ENCODE peak calls at places on chromosomes 12 and 14, in five cellular contexts. F is IMR-90, S is neural progenitor cell, B is OCI-LY7, C is tibial nerve. Q is an unnamed sample. For H3K36me3, the result is how much of the 10 kb centered on the place peaks cover.

GRCh38 chr12:53984901-53985357 is at the start of gene HOXC10:
- DNase-seq in C (peak), B (peak), F (peak), S (peak), Q (peak)

GRCh38 chr12:106978035-106978800 is 8.7 kb downstream of the MTERF2 start:
- DNase-seq in B (no peak), C (peak), S (no peak), F (no peak), Q (no peak)

GRCh38 chr12:29578070-29578469 is 80.6 kb upstream of the OVCH1 start:
- DNase-seq in C (no peak), S (no peak), F (no peak), B (no peak), Q (no peak)

GRCh38 chr12:77152623-77153193 is 87.3 kb upstream of the E2F7 start:
- DNase-seq in B (no peak), F (peak), S (peak), C (peak), Q (no peak)

GRCh38 chr12:69405466-69405865 is 45.9 kb downstream of the YEATS4 start:
- DNase-seq in B (no peak), F (peak), S (no peak), C (no peak), Q (no peak)

GRCh38 chr12:101231626-101232025 is 21.6 kb upstream of the SLC5A8 start:
- DNase-seq in B (no peak), F (no peak), C (no peak), S (no peak), Q (no peak)

GRCh38 chr14:61525293-61526011 is 169.9 kb upstream of the HIF1A start:
- DNase-seq in C (peak), F (peak), S (no peak), B (no peak), Q (peak)

GRCh38 chr12:52878507-52879393 is 26.1 kb downstream of the KRT8 start:
- DNase-seq in B (no peak), S (no peak), F (no peak), C (no peak), Q (no peak)

GRCh38 chr14:23321572-23322547 is 603 bp downstream of the PABPN1 start:
- DNase-seq in B (peak), F (peak), S (peak), C (peak), Q (peak)

GRCh38 chr12:526089-526488 is 66.3 kb downstream of the B4GALNT3 start:
- DNase-seq in C (no peak), B (no peak), F (no peak), S (no peak), Q (no peak)

GRCh38 chr12:118052324-118053070 is 8.5 kb downstream of the WSB2 start:
- DNase-seq in B (no peak), S (no peak), C (peak), F (peak), Q (no peak)

GRCh38 chr12:442235-442884 is 17.4 kb upstream of the B4GALNT3 start:
- DNase-seq in C (peak), B (peak), F (peak), S (peak), Q (no peak)

GRCh38 chr12:11839093-11839641 is 189.7 kb downstream of the ETV6 start:
- DNase-seq in F (peak), B (no peak), S (no peak), C (peak), Q (no peak)

GRCh38 chr14:81519200-81519998 is 14.3 kb downstream of the SEL1L start:
- DNase-seq in B (no peak), S (no peak), F (no peak), C (no peak), Q (no peak)

GRCh38 chr14:78448483-78449094 is 278.4 kb downstream of the NRXN3 start:
- DNase-seq in B (peak), F (no peak), S (peak), C (peak), Q (peak)

GRCh38 chr14:100524933-100525243 is 62.3 kb downstream of the BEGAIN start:
- DNase-seq in S (peak), F (peak), C (no peak), B (peak), Q (no peak)

GRCh38 chr14:96039633-96040311 is 610 bp downstream of the C14orf132 start:
- DNase-seq in C (no peak), B (no peak), F (peak), S (peak), Q (no peak)

GRCh38 chr12:115135800-115136211 is 451.8 kb upstream of the TBX3 start:
- DNase-seq in F (peak), B (no peak), C (peak), S (no peak), Q (no peak)

GRCh38 chr14:58746261-58746660 is 108.5 kb downstream of the DACT1 start:
- DNase-seq in S (no peak), F (peak), C (no peak), B (no peak), Q (no peak)

GRCh38 chr12:45273717-45274271 is 57.9 kb downstream of the ANO6 start:
- DNase-seq in S (no peak), C (peak), F (peak), B (no peak), Q (no peak)

GRCh38 chr14:71555654-71556559 is 376.3 kb upstream of the RGS6 start:
- DNase-seq in S (no peak), F (peak), C (no peak), B (peak), Q (peak)

GRCh38 chr14:43692706-43693105 is 814.4 kb downstream of the FSCB start:
- DNase-seq in B (no peak), S (no peak), F (no peak), C (no peak), Q (no peak)

GRCh38 chr12:90925562-90925961 is 29.4 kb downstream of the CCER1 start:
- DNase-seq in S (no peak), B (no peak), F (no peak), C (no peak), Q (no peak)

GRCh38 chr14:96038920-96039632 is at the start of gene C14orf132:
- DNase-seq in S (peak), C (peak), F (peak), B (no peak), Q (peak)

GRCh38 chr12:67989184-67989965 is at the start of gene IFNG-AS1:
- DNase-seq in C (no peak), B (peak), F (no peak), S (no peak), Q (peak)

GRCh38 chr12:64678248-64678647 is 68.0 kb downstream of the RASSF3 start:
- DNase-seq in B (peak), C (no peak), S (no peak), F (no peak), Q (no peak)

GRCh38 chr12:57751788-57752667 is at the start of gene CDK4:
- DNase-seq in C (peak), F (peak), S (peak), B (peak), Q (peak)

GRCh38 chr12:127677537-127678131 is 589.3 kb upstream of the TMEM132C start:
- DNase-seq in B (peak), S (peak), C (peak), F (peak), Q (peak)

GRCh38 chr12:69298947-69299346 is 49.2 kb upstream of the LYZ start:
- DNase-seq in B (no peak), F (no peak), S (no peak), C (no peak), Q (no peak)

GRCh38 chr12:48000878-48001321 is 3.4 kb downstream of the COL2A1 start:
- DNase-seq in F (peak), B (no peak), C (no peak), S (peak), Q (no peak)

GRCh38 chr14:83251402-83251801 is 1717.7 kb upstream of the SEL1L start:
- DNase-seq in C (no peak), S (no peak), B (no peak), F (no peak), Q (no peak)

GRCh38 chr12:76688001-76688400 is 75.9 kb upstream of the ZDHHC17 start:
- DNase-seq in B (no peak), F (peak), C (no peak), S (no peak), Q (no peak)

GRCh38 chr12:10159280-10159679 is 12.7 kb downstream of the OLR1 start:
- DNase-seq in F (no peak), S (no peak), B (no peak), C (no peak), Q (no peak)

GRCh38 chr12:112419269-112420133 is 754 bp downstream of the PTPN11 start:
- DNase-seq in F (peak), S (peak), B (no peak), C (peak), Q (no peak)
- TF ChIP-seq CTCF in F (no peak), S (peak), B (peak), C (no peak), Q (no peak)

DNA sequence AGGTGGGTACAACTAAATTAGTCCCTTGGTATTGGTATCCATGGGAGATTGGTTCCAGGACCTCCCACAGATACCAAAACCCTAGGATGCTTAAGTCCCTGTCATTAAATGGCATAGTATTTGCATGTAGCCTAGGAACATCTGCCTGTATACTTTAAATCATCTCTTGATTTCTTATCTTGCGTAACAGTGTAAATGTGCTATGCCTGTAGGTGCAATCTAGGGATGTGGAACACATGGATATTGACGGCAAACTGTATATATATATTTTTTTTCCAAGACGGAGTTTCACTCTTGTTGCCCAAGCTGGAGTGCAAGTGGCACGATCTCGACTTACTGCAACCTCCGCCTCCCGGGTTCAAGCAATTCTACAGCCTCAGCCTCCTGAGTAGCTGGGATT is 1.5 kb downstream of the KNTC1 start:
- DNase-seq in F (no peak), C (no peak), B (no peak), S (no peak), Q (no peak)
- H3K4me3 ChIP-seq in F (no peak), C (no peak), B (peak), S (peak), Q (peak)

GRCh38 chr12:51059086-51059485 is 11.0 kb downstream of the LETMD1 start:
- DNase-seq in B (no peak), S (no peak), C (no peak), F (no peak), Q (no peak)
- H3K36me3 ChIP-seq in B (half or more), S (under half), C (half or more), F (under half), Q (under half)

GRCh38 chr12:13251496-13251895 is 55.0 kb downstream of the EMP1 start:
- DNase-seq in F (no peak), C (no peak), B (no peak), S (no peak), Q (no peak)
- TF ChIP-seq CTCF in F (no peak), C (no peak), B (no peak), S (no peak), Q (no peak)

DNA sequence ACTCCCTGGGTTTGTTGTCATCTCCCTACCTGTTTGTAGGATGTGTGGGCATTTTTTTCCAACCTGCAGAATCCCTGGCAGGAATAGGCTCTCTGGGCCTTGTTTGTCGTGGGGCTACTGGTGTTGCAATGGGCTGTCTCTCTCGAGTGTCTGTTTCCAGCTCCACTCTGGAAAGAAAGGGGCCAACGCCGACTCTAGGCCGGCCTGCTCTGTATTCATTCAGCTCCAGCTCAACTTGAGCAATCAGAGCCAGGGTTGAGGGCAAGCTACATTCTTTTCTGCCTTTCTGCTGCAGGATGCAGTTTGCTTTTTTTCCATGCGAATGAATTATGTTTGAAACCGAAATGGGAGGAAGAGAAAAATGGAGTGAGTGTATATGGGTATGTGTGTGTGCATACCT is 2.3 kb downstream of the JDP2 start:
- DNase-seq in B (no peak), F (peak), C (peak), S (no peak), Q (no peak)
- H3K4me3 ChIP-seq in B (peak), F (peak), C (peak), S (no peak), Q (no peak)

DNA sequence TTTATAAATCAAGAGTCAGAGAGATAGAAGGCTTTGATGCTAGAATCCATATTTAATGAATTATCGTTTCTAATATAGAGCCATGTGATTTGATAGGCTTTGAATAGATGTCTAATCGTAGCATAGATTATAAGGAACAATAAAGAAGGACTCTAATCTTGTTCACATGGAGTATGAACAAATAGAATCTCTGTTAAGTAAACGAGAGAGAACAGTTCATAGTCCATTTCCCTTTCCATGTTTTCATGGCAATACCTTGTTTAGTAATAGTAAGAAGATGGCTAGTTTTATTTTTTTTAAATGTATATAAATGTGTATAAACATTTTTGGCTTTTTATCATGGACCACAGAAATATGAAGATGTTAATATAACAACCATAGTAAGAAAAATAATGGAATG is 32.3 kb upstream of the RAD51AP1 start:
- DNase-seq in S (no peak), F (no peak), C (no peak), B (no peak), Q (no peak)
- H3K36me3 ChIP-seq in S (under half), F (under half), C (under half), B (under half), Q (under half)

DNA sequence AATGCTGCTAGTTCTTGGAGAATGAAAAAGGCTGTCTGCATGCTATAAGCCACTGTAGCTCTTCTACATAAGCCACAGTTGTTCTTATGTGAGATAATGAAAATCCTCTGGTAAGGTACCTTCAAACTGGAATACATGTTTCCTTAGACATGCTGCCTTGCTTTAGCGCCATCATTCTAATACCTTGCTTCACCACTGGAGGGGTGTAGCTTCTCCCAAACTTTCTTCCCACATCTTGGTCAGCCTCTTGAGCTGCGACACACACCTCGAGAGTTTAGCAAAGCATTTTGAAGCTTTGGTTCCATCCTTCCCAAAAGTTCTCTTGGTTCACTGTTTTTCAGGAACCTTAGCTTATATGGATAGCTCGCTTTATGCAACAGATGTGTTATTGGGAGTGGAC is 69.5 kb downstream of the NKX2-1 start:
- DNase-seq in F (no peak), C (no peak), S (peak), B (no peak), Q (no peak)
- TF ChIP-seq CTCF in F (no peak), C (no peak), S (peak), B (peak), Q (no peak)

GRCh38 chr12:95642583-95642982 is 91.3 kb upstream of the USP44 start:
- DNase-seq in F (no peak), S (no peak), C (no peak), B (no peak), Q (no peak)

GRCh38 chr12:95637471-95638155 is 86.3 kb upstream of the USP44 start:
- DNase-seq in F (peak), C (no peak), B (no peak), S (no peak), Q (no peak)

GRCh38 chr12:95643251-95643650 is 92.0 kb upstream of the USP44 start:
- DNase-seq in C (no peak), B (no peak), S (no peak), F (no peak), Q (no peak)

GRCh38 chr12:95637010-95637409 is 85.7 kb upstream of the USP44 start:
- DNase-seq in B (no peak), S (no peak), C (no peak), F (no peak), Q (no peak)

GRCh38 chr12:95641299-95641947 is 90.1 kb upstream of the USP44 start:
- DNase-seq in F (no peak), C (no peak), S (no peak), B (no peak), Q (no peak)
- H3K4me3 ChIP-seq in F (no peak), C (no peak), S (no peak), B (no peak), Q (no peak)

GRCh38 chr14:105201928-105202513 is 20.9 kb upstream of the NUDT14 start:
- DNase-seq in C (no peak), S (peak), F (no peak), B (no peak), Q (no peak)

GRCh38 chr14:105203701-105204100 is 22.6 kb upstream of the NUDT14 start:
- DNase-seq in S (no peak), F (no peak), B (no peak), C (no peak), Q (no peak)

GRCh38 chr14:105201156-105201927 is 20.2 kb upstream of the NUDT14 start:
- DNase-seq in C (no peak), B (no peak), S (peak), F (no peak), Q (no peak)

GRCh38 chr14:105204206-105204930 is 23.3 kb upstream of the NUDT14 start:
- DNase-seq in S (no peak), C (no peak), B (no peak), F (no peak), Q (no peak)

GRCh38 chr14:105203057-105203494 is 22.0 kb upstream of the NUDT14 start:
- DNase-seq in F (peak), B (peak), C (peak), S (peak), Q (peak)
- H3K36me3 ChIP-seq in F (under half), B (under half), C (under half), S (under half), Q (under half)